ENCODE peak calls at places on chromosomes 1 and 21, in four cellular contexts. V is astrocyte of the cerebellum, B is breast epithelium, J is tibial artery. Z is an unnamed sample.

GRCh38 chr1:196607940-196608339 is 300 bp downstream of the KCNT2 start:
- DNase-seq in B (no peak), J (no peak), V (no peak), Z (no peak)

GRCh38 chr1:12140016-12140415 is 26.8 kb upstream of the TNFRSF1B start:
- DNase-seq in J (no peak), B (no peak), V (no peak), Z (no peak)

GRCh38 chr1:221543529-221544120 is 198.3 kb downstream of the DUSP10 start:
- DNase-seq in J (no peak), B (no peak), V (peak; percentile 24), Z (no peak)

GRCh38 chr1:90723561-90724108 is 6.5 kb upstream of the BARHL2 start:
- DNase-seq in V (no peak), J (no peak), B (no peak), Z (no peak)

GRCh38 chr1:47184090-47184735 is 5.6 kb downstream of the PDZK1IP1 start:
- DNase-seq in B (no peak), J (no peak), V (no peak), Z (no peak)

GRCh38 chr1:17475729-17476128 is 36.3 kb upstream of the RCC2 start:
- DNase-seq in B (no peak), V (no peak), J (no peak), Z (no peak)

GRCh38 chr1:36366091-36366661 is 19.5 kb downstream of the STK40 start:
- DNase-seq in J (no peak), B (no peak), V (no peak), Z (no peak)

GRCh38 chr1:116878804-116879477 is 30.8 kb upstream of the PTGFRN start:
- DNase-seq in J (no peak), V (no peak), B (peak; percentile 86), Z (no peak)

GRCh38 chr21:29233611-29234540 is 64.8 kb upstream of the BACH1 start:
- DNase-seq in J (no peak), V (no peak), B (no peak), Z (no peak)

GRCh38 chr1:205913451-205914204 is 29.6 kb downstream of the SLC26A9 start:
- DNase-seq in J (peak; percentile 49), V (no peak), B (peak; percentile 72), Z (peak; percentile 58)

GRCh38 chr1:15919316-15919715 is 56.6 kb downstream of the ZBTB17 start:
- DNase-seq in V (peak; percentile 82), J (no peak), B (no peak), Z (peak; percentile 58)

GRCh38 chr1:31755850-31756492 is 8.2 kb downstream of the ADGRB2 start:
- DNase-seq in B (no peak), J (no peak), V (no peak), Z (no peak)

GRCh38 chr1:155513300-155513926 is 49.2 kb downstream of the ASH1L start:
- DNase-seq in J (no peak), V (no peak), B (no peak), Z (no peak)

GRCh38 chr1:245735831-245736530 is 581.2 kb downstream of the KIF26B start:
- DNase-seq in V (no peak), J (no peak), B (no peak), Z (no peak)

GRCh38 chr1:92804721-92805169 is 19.8 kb upstream of the EVI5 start:
- DNase-seq in V (peak; percentile 63), B (no peak), J (peak; percentile 70), Z (peak; percentile 91)

GRCh38 chr1:218589487-218589886 is 244.4 kb downstream of the TGFB2 start:
- DNase-seq in V (no peak), B (no peak), J (no peak), Z (no peak)

GRCh38 chr1:55255901-55256300 is 40.7 kb upstream of the USP24 start:
- DNase-seq in V (no peak), J (no peak), B (no peak), Z (no peak)

GRCh38 chr21:29664615-29665014 is 275.2 kb downstream of the GRIK1 start:
- DNase-seq in B (no peak), J (no peak), V (no peak), Z (no peak)

GRCh38 chr1:30757196-30757949 is at the start of gene LAPTM5:
- DNase-seq in J (peak; percentile 56), B (no peak), V (no peak), Z (no peak)

GRCh38 chr1:67807282-67807681 is 26.0 kb downstream of the GNG12 start:
- DNase-seq in V (no peak), B (no peak), J (no peak), Z (no peak)

GRCh38 chr1:15296602-15297321 is 49.7 kb downstream of the FHAD1 start:
- DNase-seq in J (no peak), V (no peak), B (no peak), Z (no peak)

DNA sequence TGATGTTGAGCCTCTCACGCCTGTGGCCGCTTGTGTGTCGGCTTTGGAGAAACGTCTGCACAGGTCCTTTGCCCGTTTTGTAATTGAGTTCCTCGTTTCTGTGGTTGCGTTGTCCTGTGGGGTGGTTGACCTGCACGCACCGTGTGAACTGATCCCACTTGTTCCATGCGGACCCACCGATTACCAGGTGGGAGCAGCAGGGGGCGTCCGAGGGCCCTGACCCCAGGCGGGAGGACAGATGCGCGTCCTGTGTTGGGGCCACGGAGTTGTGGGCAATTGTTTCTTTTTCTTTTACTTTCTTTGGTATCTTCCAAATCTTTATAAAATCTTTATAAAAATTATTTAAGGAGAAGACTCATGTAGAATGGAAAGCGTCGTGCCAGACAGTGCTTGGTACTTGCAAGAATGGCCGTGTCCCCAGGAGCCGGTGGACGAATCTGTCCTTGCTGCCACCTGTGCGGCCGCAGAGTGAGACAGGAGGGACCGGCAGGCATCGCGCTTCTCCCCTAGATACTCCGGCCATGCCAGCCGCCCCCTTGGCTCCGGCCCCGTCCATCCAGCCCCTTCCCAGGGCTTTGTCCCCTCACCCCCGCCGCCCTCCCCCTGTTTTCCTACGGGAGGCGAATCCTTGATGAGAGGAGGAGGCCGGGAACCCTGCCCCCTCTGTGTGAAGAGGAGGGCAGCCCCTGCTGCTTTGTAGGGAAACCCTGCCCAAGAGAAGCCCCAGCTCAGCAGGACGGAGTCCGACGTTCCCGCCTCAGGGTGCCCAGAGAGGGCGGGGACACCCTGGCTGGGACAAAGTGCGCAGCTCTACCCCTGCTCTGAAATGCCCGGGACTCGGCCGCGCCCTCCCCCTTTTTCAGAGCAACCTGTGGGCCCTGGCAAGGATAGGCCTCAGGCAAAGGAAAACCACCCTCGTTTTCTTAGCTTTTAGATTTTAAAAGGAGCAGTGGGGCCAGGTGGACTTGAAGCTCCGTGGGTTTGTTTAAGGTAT is 41.7 kb downstream of the PRKCZ start:
- DNase-seq in B (no peak), V (no peak), J (peak; percentile 27), Z (no peak)
- TF ChIP-seq CTCF in B (no peak), V (peak; percentile 80), J (peak; percentile 33), Z (peak; percentile 66)

DNA sequence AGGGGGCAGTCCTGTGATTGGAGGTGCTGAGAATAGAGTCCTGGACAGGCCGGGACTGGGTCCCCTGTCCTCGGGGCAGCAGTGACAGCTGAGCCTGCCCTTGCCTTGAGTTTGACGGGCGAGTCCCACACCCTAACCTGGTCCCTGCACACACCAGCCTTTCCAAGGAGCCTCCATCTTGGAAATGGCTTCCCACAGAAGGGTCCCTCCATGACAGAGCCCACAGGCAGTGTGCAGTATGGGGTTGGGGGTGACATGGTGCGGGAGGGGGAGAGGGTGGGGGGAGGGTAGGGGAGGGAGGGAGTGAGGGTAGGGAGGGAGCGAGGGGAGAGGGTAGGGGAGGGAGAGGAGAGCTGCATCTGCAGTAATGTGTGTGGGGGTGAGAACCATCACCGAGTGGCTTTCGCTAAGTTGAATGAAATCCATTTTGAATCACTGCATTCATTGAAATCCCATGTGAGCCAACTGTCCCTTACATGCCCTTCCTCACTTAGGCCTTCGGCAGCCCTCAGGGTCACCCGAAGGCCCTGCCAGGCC is 10.1 kb upstream of the TMEM52 start:
- DNase-seq in B (no peak), V (no peak), J (no peak), Z (no peak)
- H3K4me3 ChIP-seq in B (no peak overlapping the region), V (no peak overlapping the region), J (no peak overlapping the region), Z (no peak overlapping the region)

GRCh38 chr1:1603671-1604373 is 3.9 kb upstream of the FNDC10 start:
- DNase-seq in B (no peak), V (no peak), J (no peak), Z (no peak)
- TF ChIP-seq CTCF in B (no peak), V (no peak), J (no peak), Z (no peak)

DNA sequence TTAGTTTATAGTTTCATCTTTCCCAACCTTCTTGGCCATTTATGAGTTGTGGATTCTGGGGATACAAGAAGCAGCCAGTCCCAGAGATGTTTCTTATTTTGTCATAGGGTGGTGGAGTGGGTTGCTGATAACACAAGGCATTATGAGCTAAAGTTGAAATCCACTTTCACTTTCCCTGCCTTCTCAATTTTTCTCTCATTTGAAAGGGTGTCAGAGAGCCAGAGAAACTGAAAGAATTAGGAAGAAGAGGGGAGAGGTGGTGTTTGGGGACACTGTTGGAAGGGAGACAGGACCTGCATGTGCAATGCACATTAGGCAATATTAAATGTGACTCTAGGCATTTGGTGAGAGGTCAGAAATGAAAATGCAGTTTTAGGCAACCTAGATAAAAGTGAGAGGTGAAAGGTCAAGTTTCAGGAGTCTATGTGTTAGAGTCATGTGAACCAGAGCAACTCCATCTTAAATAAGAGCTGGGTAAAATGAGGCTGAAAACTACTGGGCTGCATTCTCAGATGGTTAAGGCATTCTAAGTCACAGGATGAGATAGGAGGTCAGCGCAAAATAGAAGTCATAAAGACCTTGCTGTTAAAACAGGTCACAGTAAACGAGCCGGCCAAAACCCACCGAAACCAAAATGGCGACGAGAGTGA is 71.1 kb upstream of the F3 start:
- DNase-seq in J (no peak), V (no peak), B (no peak), Z (no peak)
- H3K4me3 ChIP-seq in J (no peak overlapping the region), V (no peak overlapping the region), B (no peak overlapping the region), Z (no peak overlapping the region)

DNA sequence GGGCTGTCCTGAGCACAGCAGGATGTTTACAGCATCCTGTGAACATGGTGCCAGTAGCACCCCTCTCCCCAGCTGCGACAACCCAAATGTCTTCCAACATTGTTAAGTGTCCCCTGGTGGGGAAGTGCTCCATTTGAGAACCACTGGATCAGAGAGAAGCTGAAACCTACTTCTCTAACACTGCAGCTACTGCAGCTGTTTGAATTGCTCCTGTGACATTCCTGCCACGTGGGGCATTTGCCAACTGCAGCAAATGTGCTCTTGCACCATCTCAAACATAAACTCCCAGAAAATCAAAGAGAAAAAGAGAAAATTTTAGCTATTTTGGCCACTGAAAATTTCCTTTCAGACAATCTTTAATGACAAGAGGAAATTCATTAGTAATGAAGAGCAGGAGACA is 11.0 kb downstream of the SLC2A5 start:
- DNase-seq in B (no peak), V (no peak), J (no peak), Z (no peak)
- TF ChIP-seq CTCF in B (no peak), V (peak; percentile 24), J (no peak), Z (peak; percentile 39)

GRCh38 chr21:41726970-41727783 is 39.7 kb downstream of the RIPK4 start:
- DNase-seq in B (peak; percentile 91), J (peak; percentile 86), V (peak; percentile 31), Z (peak; percentile 59)
- H3K4me3 ChIP-seq in B (no peak overlapping the region), J (no peak overlapping the region), V (no peak overlapping the region), Z (no peak overlapping the region)

DNA sequence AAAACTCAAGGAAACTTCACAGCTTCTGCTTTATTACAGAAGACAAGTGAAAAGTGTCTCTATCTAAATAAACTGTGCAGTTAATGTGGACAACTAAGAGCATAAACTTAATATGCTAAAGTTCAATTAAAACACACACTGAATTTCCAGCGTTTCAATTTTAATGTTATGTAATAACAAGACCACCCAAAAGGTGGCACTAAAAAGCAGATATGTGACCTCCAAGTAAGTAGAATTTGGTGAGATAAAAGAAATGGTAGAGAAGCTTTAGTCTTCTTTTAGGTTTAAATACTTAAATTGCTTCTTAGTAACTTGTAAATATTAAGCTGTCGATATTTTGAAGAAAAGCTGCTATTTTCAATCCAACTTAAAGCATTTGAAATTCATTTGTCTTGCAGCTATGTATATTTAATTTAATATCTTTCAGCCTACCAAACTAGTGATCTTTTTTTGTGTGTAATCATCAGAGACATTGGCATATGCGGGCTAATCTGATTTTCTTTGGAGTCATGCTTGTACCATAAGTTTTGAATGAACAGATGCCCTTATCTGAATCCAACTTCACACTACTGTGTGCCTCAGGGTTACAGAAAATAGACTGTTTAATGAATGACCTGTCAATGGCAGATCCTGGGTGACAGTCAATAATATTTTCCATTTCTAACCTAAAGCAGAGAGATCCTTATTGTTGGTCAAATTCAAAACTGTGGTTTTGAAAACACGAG is 36.5 kb upstream of the ADAMTS1 start:
- DNase-seq in J (no peak), B (no peak), V (peak; percentile 31), Z (peak; percentile 5)
- TF ChIP-seq CTCF in J (peak; percentile 42), B (no peak), V (peak; percentile 23), Z (peak; percentile 43)